ENCODE peak calls at places on chromosome 17, in four cellular contexts. K is stomach, D is HepG2, E is body of pancreas. I is an unnamed sample.

GRCh38 chr17:50558955-50559614 is 1.4 kb upstream of the CACNA1G start:
- DNase-seq in K (no peak), D (no peak), E (no peak), I (no peak)

GRCh38 chr17:71809537-71809936 is 311.3 kb upstream of the SOX9 start:
- DNase-seq in K (no peak), D (no peak), E (no peak), I (no peak)

GRCh38 chr17:74473294-74473693 is 6.9 kb downstream of the CD300A start:
- DNase-seq in K (no peak), D (no peak), E (no peak), I (no peak)

GRCh38 chr17:56593073-56593740 is at the start of gene NOG:
- DNase-seq in K (no peak), D (no peak), E (peak; percentile 52), I (no peak)

GRCh38 chr17:77558846-77559626 is 399.5 kb upstream of the TNRC6C start:
- DNase-seq in K (no peak), D (peak; percentile 58), E (no peak), I (no peak)

GRCh38 chr17:5118219-5118618 is 2.4 kb downstream of the USP6 start:
- DNase-seq in K (no peak), D (no peak), E (no peak), I (no peak)

GRCh38 chr17:40068129-40068581 is 5.4 kb downstream of the THRA start:
- DNase-seq in K (no peak), D (no peak), E (no peak), I (peak; percentile 41)

GRCh38 chr17:55870044-55870443 is 119.2 kb downstream of the PCTP start:
- DNase-seq in K (no peak), D (no peak), E (no peak), I (no peak)

GRCh38 chr17:40417258-40417608 is 463 bp downstream of the TOP2A start:
- DNase-seq in K (no peak), D (peak; percentile 43), E (no peak), I (peak; percentile 41)

GRCh38 chr17:71085238-71086033 is 916.1 kb downstream of the KCNJ2 start:
- DNase-seq in K (peak; percentile 27), D (peak; percentile 48), E (peak; percentile 45), I (peak; percentile 48)

GRCh38 chr17:74231846-74232713 is 18.7 kb downstream of the TTYH2 start:
- DNase-seq in K (no peak), D (no peak), E (peak; percentile 83), I (no peak)

GRCh38 chr17:62792122-62792800 is 15.9 kb downstream of the MARCHF10 start:
- DNase-seq in K (no peak), D (peak; percentile 74), E (peak; percentile 28), I (no peak)
- H3K9me3 ChIP-seq in K (no peaks in the 10 kb centered on the region), D (no peaks in the 10 kb centered on the region), E (no peaks in the 10 kb centered on the region), I (no peaks in the 10 kb centered on the region)

DNA sequence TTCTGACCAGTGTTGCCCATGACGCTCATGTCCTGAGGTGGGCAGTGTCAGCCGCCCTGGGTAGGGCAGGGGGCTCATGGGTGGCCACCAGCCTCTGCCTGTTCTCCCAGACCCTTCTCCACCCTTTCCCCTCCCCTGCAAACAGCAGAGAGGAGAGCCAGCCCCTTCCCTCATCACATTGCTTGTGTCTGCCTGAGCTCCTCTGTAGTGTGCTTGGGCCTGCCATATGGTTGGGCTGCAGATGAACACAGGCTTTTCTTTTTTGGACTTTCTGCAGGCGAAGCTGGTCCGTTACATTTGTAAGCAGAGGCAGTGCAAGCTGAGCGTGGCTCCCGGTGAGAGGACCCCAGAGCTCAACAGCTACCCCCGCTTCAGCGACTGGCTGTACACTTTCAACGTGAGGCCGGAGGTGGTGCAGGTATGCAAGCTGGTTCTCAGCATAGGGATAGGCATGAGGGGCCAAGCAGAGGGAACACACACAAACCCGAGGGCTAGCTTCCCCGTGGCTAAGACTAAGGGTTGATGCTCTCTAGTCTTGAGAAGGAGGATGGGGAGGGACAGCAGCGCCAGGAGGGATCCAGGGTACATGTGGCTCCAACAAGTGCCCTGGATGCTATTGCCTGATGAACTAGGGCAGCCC is 80.6 kb upstream of the LGALS9 start:
- DNase-seq in K (no peak), D (no peak), E (no peak), I (no peak)
- H3K27ac ChIP-seq in K (peak overlapping the region; percentile 1), D (no peak overlapping the region), E (peak overlapping the region; percentile 96), I (no peak overlapping the region)

GRCh38 chr17:82371333-82372062 is at the start of gene UTS2R:
- DNase-seq in K (no peak), D (no peak), E (peak; percentile 38), I (no peak)
- H3K4me3 ChIP-seq in K (peak within 1 kb of the TSS; percentile 40), D (no peak within 1 kb of the TSS), E (no peak within 1 kb of the TSS), I (peak within 1 kb of the TSS; percentile 33)

GRCh38 chr17:7916799-7917198 is 710 bp upstream of the RNF227 start:
- DNase-seq in K (no peak), D (peak; percentile 5), E (no peak), I (no peak)
- H3K9me3 ChIP-seq in K (no peaks in the 10 kb centered on the region), D (no peaks in the 10 kb centered on the region), E (no peaks in the 10 kb centered on the region), I (no peaks in the 10 kb centered on the region)

I was measured in small intestine.